ENCODE peak calls at places on chromosomes 3 and 15, in six cellular contexts. One of them, this sample, is unnamed.
A peak's percentile ranks its signal among the peaks of the same experiment; 100 is the strongest.

GRCh38 chr3:132317229-132317948 is at the start of gene ACP3:
- DNase-seq in transverse colon: peak; percentile 15
- DNase-seq in GM23338: peak; percentile 80
- DNase-seq in tibial artery: peak; percentile 69
- DNase-seq in IMR-90: peak; percentile 82
- DNase-seq in colonic mucosa: peak; percentile 51
- DNase-seq in this sample: peak; percentile 18

GRCh38 chr3:188269040-188269439 is 115.1 kb downstream of the LPP start:
- DNase-seq in IMR-90: no peak
- DNase-seq in transverse colon: no peak
- DNase-seq in tibial artery: no peak
- DNase-seq in colonic mucosa: no peak
- DNase-seq in GM23338: no peak
- DNase-seq in this sample: no peak

GRCh38 chr3:99402755-99403154 is 235.6 kb upstream of the COL8A1 start:
- DNase-seq in IMR-90: no peak
- DNase-seq in colonic mucosa: no peak
- DNase-seq in tibial artery: no peak
- DNase-seq in GM23338: no peak
- DNase-seq in transverse colon: no peak
- DNase-seq in this sample: no peak

GRCh38 chr3:134682196-134682880 is 31.5 kb upstream of the KY start:
- DNase-seq in colonic mucosa: no peak
- DNase-seq in GM23338: no peak
- DNase-seq in transverse colon: no peak
- DNase-seq in tibial artery: no peak
- DNase-seq in IMR-90: peak; percentile 64
- DNase-seq in this sample: no peak

GRCh38 chr3:32175607-32176197 is 62.8 kb upstream of the CMTM8 start:
- DNase-seq in tibial artery: no peak
- DNase-seq in colonic mucosa: peak; percentile 58
- DNase-seq in GM23338: peak; percentile 95
- DNase-seq in IMR-90: peak; percentile 55
- DNase-seq in transverse colon: peak; percentile 29
- DNase-seq in this sample: no peak

GRCh38 chr3:183449391-183449790 is 21.0 kb upstream of the MCF2L2 start:
- DNase-seq in colonic mucosa: no peak
- DNase-seq in transverse colon: no peak
- DNase-seq in IMR-90: peak; percentile 38
- DNase-seq in GM23338: peak; percentile 48
- DNase-seq in tibial artery: no peak
- DNase-seq in this sample: no peak

GRCh38 chr3:194906229-194906629 is 220.5 kb downstream of the FAM43A start:
- DNase-seq in GM23338: no peak
- DNase-seq in colonic mucosa: no peak
- DNase-seq in tibial artery: no peak
- DNase-seq in transverse colon: no peak
- DNase-seq in IMR-90: peak; percentile 68
- DNase-seq in this sample: no peak

GRCh38 chr3:20537234-20537633 is 351.2 kb upstream of the SGO1 start:
- DNase-seq in tibial artery: no peak
- DNase-seq in transverse colon: no peak
- DNase-seq in colonic mucosa: no peak
- DNase-seq in GM23338: no peak
- DNase-seq in IMR-90: no peak
- DNase-seq in this sample: no peak

GRCh38 chr3:31105438-31106077 is 211.1 kb upstream of the GADL1 start:
- DNase-seq in transverse colon: no peak
- DNase-seq in GM23338: no peak
- DNase-seq in colonic mucosa: no peak
- DNase-seq in tibial artery: no peak
- DNase-seq in IMR-90: peak; percentile 95
- DNase-seq in this sample: no peak

GRCh38 chr15:74349241-74349766 is 18.1 kb downstream of the CYP11A1 start:
- DNase-seq in colonic mucosa: no peak
- DNase-seq in GM23338: no peak
- DNase-seq in transverse colon: no peak
- DNase-seq in IMR-90: no peak
- DNase-seq in tibial artery: no peak
- DNase-seq in this sample: no peak

GRCh38 chr3:126465928-126466564 is 9.6 kb downstream of the ZXDC start:
- DNase-seq in tibial artery: peak; percentile 68
- DNase-seq in transverse colon: peak; percentile 32
- DNase-seq in GM23338: no peak
- DNase-seq in IMR-90: no peak
- DNase-seq in colonic mucosa: no peak
- DNase-seq in this sample: peak; percentile 68

GRCh38 chr3:72329354-72329753 is 518.9 kb downstream of the SHQ1 start:
- DNase-seq in IMR-90: no peak
- DNase-seq in transverse colon: no peak
- DNase-seq in tibial artery: peak; percentile 79
- DNase-seq in colonic mucosa: no peak
- DNase-seq in GM23338: peak; percentile 50
- DNase-seq in this sample: no peak

GRCh38 chr15:89068325-89068784 is 19.9 kb upstream of the ABHD2 start:
- DNase-seq in transverse colon: no peak
- DNase-seq in GM23338: no peak
- DNase-seq in colonic mucosa: no peak
- DNase-seq in tibial artery: no peak
- DNase-seq in IMR-90: peak; percentile 98
- DNase-seq in this sample: peak; percentile 65

GRCh38 chr3:152797751-152798432 is 37.0 kb upstream of the P2RY1 start:
- DNase-seq in tibial artery: no peak
- DNase-seq in IMR-90: no peak
- DNase-seq in colonic mucosa: no peak
- DNase-seq in GM23338: no peak
- DNase-seq in transverse colon: no peak
- DNase-seq in this sample: no peak

GRCh38 chr15:28887344-28888174 is 1.8 kb downstream of the APBA2 start:
- DNase-seq in tibial artery: no peak
- DNase-seq in GM23338: no peak
- DNase-seq in transverse colon: no peak
- DNase-seq in IMR-90: no peak
- DNase-seq in colonic mucosa: no peak
- DNase-seq in this sample: no peak
- H3K4me3 ChIP-seq in tibial artery: no peak overlapping the region
- H3K4me3 ChIP-seq in GM23338: peak overlapping the region; percentile 63
- H3K4me3 ChIP-seq in transverse colon: no peak overlapping the region
- H3K4me3 ChIP-seq in IMR-90: no peak overlapping the region
- H3K4me3 ChIP-seq in colonic mucosa: no peak overlapping the region
- H3K4me3 ChIP-seq in this sample: no peak overlapping the region

GRCh38 chr3:156463123-156463522 is 91.8 kb downstream of the SSR3 start:
- DNase-seq in tibial artery: no peak
- DNase-seq in transverse colon: no peak
- DNase-seq in GM23338: peak; percentile 28
- DNase-seq in IMR-90: no peak
- DNase-seq in colonic mucosa: no peak
- DNase-seq in this sample: no peak

GRCh38 chr3:156460206-156460609 is 94.7 kb downstream of the SSR3 start:
- DNase-seq in transverse colon: no peak
- DNase-seq in colonic mucosa: no peak
- DNase-seq in IMR-90: no peak
- DNase-seq in tibial artery: no peak
- DNase-seq in GM23338: no peak
- DNase-seq in this sample: no peak

GRCh38 chr3:156465222-156465621 is 89.7 kb downstream of the SSR3 start:
- DNase-seq in tibial artery: no peak
- DNase-seq in GM23338: no peak
- DNase-seq in IMR-90: no peak
- DNase-seq in colonic mucosa: no peak
- DNase-seq in transverse colon: no peak
- DNase-seq in this sample: no peak

GRCh38 chr3:156459434-156459833 is 95.5 kb downstream of the SSR3 start:
- DNase-seq in colonic mucosa: no peak
- DNase-seq in GM23338: no peak
- DNase-seq in IMR-90: no peak
- DNase-seq in transverse colon: no peak
- DNase-seq in tibial artery: peak; percentile 76
- DNase-seq in this sample: no peak

GRCh38 chr3:156461889-156462288 is 93.0 kb downstream of the SSR3 start:
- DNase-seq in IMR-90: no peak
- DNase-seq in transverse colon: no peak
- DNase-seq in colonic mucosa: no peak
- DNase-seq in GM23338: no peak
- DNase-seq in tibial artery: no peak
- DNase-seq in this sample: no peak
- H3K4me1 ChIP-seq in IMR-90: no peaks in the 10 kb centered on the region
- H3K4me1 ChIP-seq in transverse colon: peaks cover 9% of the 10 kb centered on the region
- H3K4me1 ChIP-seq in colonic mucosa: no peaks in the 10 kb centered on the region
- H3K4me1 ChIP-seq in GM23338: peaks cover 27% of the 10 kb centered on the region
- H3K4me1 ChIP-seq in tibial artery: peaks cover 29% of the 10 kb centered on the region
- H3K4me1 ChIP-seq in this sample: peaks cover 11% of the 10 kb centered on the region

DNA sequence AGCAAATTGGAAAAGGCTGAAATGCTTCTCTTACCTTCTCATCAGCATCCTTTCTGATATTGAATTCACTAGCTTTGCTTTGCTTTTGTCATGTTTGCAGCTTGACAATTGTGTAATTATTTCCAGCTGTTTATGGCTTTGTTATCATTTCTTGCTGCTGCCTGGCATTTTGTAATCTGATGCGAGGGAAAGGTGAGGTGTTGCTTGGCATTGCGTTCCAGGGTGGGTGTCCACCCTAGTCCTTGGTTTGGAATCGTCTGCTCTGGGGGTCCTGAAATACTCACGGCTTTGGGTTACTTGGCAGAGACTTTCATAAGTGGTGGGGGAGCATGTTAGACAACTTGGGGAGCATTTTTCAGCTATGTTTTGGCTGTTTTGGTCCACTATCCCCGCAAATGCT is 3.0 kb downstream of the CACNA2D3 start:
- DNase-seq in IMR-90: no peak
- DNase-seq in GM23338: no peak
- DNase-seq in tibial artery: no peak
- DNase-seq in transverse colon: no peak
- DNase-seq in colonic mucosa: no peak
- DNase-seq in this sample: no peak
- H3K4me3 ChIP-seq in IMR-90: no peak overlapping the region
- H3K4me3 ChIP-seq in GM23338: no peak overlapping the region
- H3K4me3 ChIP-seq in tibial artery: no peak overlapping the region
- H3K4me3 ChIP-seq in transverse colon: no peak overlapping the region
- H3K4me3 ChIP-seq in colonic mucosa: no peak overlapping the region
- H3K4me3 ChIP-seq in this sample: no peak overlapping the region

DNA sequence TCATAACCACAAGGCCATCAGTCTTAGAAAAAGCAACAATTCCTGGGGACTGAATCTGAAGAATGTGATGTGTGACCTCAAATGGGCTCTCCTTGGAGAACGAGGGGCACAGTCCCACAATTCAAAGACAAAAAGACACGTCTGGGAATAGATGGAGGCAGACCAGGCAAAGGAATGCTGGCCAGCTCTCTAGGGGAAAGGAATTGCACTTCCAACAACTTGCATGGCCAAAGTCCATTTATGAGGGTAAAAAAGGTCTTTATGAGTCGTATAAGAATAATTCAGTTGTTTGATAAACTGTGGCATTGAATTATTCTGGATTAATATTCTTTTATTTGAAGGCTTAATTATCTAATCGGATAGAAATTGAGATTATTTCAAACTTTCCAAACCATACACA is 180.5 kb upstream of the FEZF2 start:
- DNase-seq in GM23338: no peak
- DNase-seq in transverse colon: no peak
- DNase-seq in colonic mucosa: no peak
- DNase-seq in tibial artery: no peak
- DNase-seq in IMR-90: no peak
- DNase-seq in this sample: no peak
- H3K4me1 ChIP-seq in GM23338: peaks cover 15% of the 10 kb centered on the region
- H3K4me1 ChIP-seq in transverse colon: no peaks in the 10 kb centered on the region
- H3K4me1 ChIP-seq in colonic mucosa: no peaks in the 10 kb centered on the region
- H3K4me1 ChIP-seq in tibial artery: no peaks in the 10 kb centered on the region
- H3K4me1 ChIP-seq in IMR-90: no peaks in the 10 kb centered on the region
- H3K4me1 ChIP-seq in this sample: no peaks in the 10 kb centered on the region

This sample was measured in psoas muscle.